ENCODE peak calls at places on chromosomes 5 and 9, in four cellular contexts. U is HCT116, M is neural progenitor cell, N is fibroblast of lung. K is an unnamed sample. For H3K79me2, the result is how much of the 10 kb centered on the place peaks cover.

GRCh38 chr5:55633574-55634203 is 78.4 kb downstream of the SLC38A9 start:
- DNase-seq in U (peak), M (no peak), N (peak), K (peak)

GRCh38 chr5:144207875-144208444 is 37.3 kb downstream of the KCTD16 start:
- DNase-seq in U (no peak), M (peak), N (no peak), K (no peak)

GRCh38 chr5:146451411-146451810 is 4.3 kb downstream of the TCERG1 start:
- DNase-seq in U (no peak), M (no peak), N (no peak), K (no peak)

GRCh38 chr5:187617-188451 is 3.5 kb upstream of the LRRC14B start:
- DNase-seq in U (no peak), M (no peak), N (no peak), K (no peak)

GRCh38 chr5:6592611-6593010 is 40.2 kb downstream of the NSUN2 start:
- DNase-seq in U (no peak), M (no peak), N (no peak), K (no peak)

GRCh38 chr5:31860726-31861432 is 221.9 kb downstream of the PDZD2 start:
- DNase-seq in U (no peak), M (no peak), N (peak), K (peak)

GRCh38 chr9:105063665-105064247 is 135.8 kb upstream of the ABCA1 start:
- DNase-seq in U (no peak), M (no peak), N (peak), K (peak)

GRCh38 chr5:67053229-67053628 is 143.4 kb downstream of the CD180 start:
- DNase-seq in U (no peak), M (peak), N (no peak), K (no peak)

GRCh38 chr5:176850371-176851245 is 40.2 kb downstream of the UNC5A start:
- DNase-seq in U (no peak), M (no peak), N (no peak), K (no peak)

GRCh38 chr9:20506631-20507030 is 115.7 kb downstream of the MLLT3 start:
- DNase-seq in U (no peak), M (no peak), N (no peak), K (no peak)

GRCh38 chr5:134902071-134902801 is 2.7 kb upstream of the PCBD2 start:
- DNase-seq in U (no peak), M (no peak), N (peak), K (peak)

GRCh38 chr9:119218293-119218692 is 150.9 kb downstream of the BRINP1 start:
- DNase-seq in U (no peak), M (no peak), N (no peak), K (no peak)

GRCh38 chr5:53110156-53110555 is 599 bp upstream of the MOCS2 start:
- DNase-seq in U (no peak), M (no peak), N (no peak), K (no peak)

DNA sequence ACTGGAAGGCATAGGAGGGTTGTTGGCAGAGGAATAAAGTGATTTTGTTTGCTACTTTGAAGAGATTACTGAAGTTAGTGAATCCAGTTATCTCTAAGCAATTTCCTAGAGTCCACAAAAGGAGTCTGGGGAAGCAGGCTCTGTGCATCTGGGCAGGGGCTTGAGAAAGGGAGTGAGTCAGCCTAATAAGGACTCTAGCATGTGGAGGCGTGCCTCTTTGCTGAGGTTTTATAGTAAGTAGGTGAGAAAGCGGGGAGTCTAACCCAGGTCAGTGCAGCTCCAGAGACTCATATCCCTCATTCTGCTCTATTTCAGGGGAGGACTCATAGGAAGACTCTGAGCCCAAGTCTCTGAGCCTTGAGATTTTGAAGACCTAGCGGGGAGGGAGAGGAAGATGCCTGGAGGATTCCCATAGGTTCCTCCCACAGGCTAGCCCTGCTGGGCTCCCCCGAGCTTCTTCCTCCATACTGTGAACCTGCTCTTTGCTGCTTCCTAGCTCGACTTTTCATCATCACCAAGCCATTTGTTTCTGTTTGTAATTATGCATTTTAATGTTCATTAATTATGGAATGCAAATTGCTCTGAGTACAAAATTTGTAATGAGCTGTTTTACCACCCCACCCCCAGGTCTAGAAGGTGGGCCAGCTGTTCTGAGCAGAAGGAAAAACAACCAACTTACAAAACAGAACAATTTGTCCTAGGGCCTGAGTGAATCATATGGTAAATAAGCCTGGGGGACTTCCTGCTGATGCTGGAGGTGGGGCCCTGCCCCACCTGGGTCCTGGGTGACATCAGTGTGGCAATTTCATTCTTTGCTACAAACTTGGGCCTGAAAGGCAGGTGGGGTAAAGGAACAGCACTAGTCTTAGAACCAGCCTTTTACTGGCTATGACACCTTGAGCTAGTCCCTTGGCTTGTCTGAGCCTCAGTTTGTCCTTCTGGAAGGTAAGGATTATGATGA is 150.2 kb downstream of the TRIM32 start:
- DNase-seq in U (no peak), M (peak), N (no peak), K (peak)
- H3K9ac ChIP-seq in U (no peak), M (no peak), N (no peak), K (peak)

GRCh38 chr9:77848428-77848827 is 183.2 kb downstream of the GNAQ start:
- DNase-seq in U (no peak), M (peak), N (peak), K (no peak)
- H3K4me2 ChIP-seq in U (no peak), M (no peak), N (no peak), K (no peak)

GRCh38 chr5:151079838-151080619 is 805 bp downstream of the TNIP1 start:
- DNase-seq in U (no peak), M (no peak), N (peak), K (peak)

GRCh38 chr5:151082976-151083651 is 2.3 kb upstream of the TNIP1 start:
- DNase-seq in U (no peak), M (no peak), N (peak), K (peak)

GRCh38 chr5:151082274-151082902 is 1.6 kb upstream of the TNIP1 start:
- DNase-seq in U (no peak), M (peak), N (no peak), K (peak)

GRCh38 chr5:151080620-151081425 is at the start of gene TNIP1:
- DNase-seq in U (peak), M (peak), N (peak), K (peak)

DNA sequence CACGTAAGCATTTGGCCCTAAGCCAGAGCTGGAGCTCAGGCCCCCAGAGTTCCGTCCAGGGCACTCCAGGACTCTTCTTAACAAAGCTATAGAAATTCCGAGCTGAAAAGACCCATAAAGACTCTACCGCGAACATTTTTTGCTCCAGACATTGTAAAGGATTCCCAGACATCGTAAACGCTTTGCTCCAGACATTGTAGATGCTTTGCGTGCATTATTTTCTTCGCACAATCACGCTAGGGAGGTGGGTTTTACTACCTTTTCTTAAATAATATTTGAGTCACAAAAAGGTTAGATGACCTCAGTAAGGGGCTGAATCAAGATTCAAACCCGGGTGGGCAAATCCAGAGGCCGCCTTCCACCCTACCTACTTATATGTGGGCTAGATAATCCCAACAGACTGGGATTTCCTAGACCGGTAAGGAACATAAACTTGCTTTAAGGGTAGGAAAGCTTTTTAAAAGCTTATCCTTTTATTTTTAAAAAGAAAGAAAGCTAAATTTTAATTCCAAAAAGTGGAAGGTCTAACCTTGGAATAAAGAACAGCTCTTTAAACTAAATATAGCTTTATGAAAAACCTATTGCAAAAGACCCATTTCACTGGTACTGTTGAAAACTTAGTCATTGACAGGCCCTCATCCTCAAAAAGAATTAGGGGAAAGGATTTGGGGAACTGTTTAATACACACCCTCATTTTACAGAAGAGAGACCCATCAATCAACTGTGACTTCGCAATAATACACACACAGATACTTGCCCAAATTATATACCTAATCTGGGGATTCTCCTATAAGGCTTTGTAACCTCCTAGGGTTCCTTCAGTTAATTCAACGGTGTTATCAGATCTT is 816 bp upstream of the TNIP1 start:
- DNase-seq in U (no peak), M (no peak), N (no peak), K (peak)
- H3K79me2 ChIP-seq in U (under half), M (under half), N (under half), K (half or more)

DNA sequence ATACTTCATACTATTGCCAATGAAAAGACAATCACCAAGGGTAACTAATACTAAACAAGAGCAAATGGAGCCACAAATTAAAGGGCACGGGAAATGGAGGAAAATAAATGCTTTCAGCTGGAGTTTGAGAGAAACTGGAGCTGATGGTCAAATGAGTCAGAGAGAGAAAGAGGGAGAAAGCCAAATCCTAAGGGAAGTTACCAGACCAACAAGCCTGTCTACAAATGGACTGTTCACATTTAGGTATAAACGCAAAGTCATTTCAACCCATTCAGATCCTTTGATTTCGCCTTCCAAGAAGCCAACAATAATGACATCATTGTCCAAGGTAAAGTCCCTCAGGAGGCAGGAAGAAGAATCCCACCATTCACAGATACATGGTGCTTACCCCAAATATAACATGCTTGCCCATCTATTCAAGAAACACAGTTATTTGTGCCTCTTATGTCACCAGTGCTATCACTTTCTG is 351.8 kb downstream of the RAB3C start:
- DNase-seq in U (no peak), M (no peak), N (peak), K (no peak)
- H3K9ac ChIP-seq in U (no peak), M (no peak), N (no peak), K (no peak)

GRCh38 chr5:40452874-40453624 is 226.7 kb upstream of the PTGER4 start:
- DNase-seq in U (no peak), M (no peak), N (no peak), K (no peak)
- H3K4me2 ChIP-seq in U (no peak), M (no peak), N (no peak), K (no peak)

DNA sequence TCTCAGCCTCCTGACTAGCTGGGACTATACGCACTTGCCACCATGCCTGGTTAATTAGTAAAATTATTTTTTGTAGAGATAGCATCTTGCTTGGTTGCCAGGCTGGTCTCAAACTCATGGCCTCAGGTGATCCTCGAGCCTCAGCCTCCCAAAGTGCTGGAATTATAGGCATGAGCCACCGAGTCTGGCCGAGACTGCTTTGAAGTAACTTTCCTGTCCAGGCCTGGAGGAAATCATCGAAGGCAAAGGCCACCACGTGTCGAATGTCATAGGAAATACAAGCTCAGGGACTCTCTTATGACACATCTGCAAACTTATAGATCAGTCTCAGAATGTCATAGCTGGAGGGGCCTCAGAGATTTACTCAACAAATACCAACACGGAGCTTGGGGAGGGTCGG is 25.1 kb downstream of the RAPGEF1 start:
- DNase-seq in U (no peak), M (no peak), N (no peak), K (no peak)
- H3K79me2 ChIP-seq in U (under half), M (under half), N (under half), K (under half)

DNA sequence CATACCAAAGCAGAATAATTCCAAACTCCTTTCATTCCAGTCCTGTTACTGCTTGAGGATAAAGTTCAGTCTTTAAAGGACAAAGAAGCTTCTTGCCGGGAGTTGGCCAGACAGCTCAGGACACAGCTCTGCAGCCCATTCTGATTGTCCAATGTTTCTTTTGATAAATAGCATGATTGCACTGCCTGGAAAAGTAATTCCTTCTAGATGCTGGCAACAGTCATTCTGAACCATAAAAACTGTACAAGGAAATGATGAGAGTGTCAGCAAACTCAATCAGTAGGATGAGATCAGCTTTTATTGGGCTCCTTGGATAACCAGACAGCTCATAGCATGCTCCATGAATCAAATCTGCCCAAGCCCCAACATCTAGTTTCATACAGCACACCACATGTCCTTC is 219.7 kb upstream of the NREP start:
- DNase-seq in U (no peak), M (no peak), N (peak), K (peak)
- H3K9ac ChIP-seq in U (no peak), M (no peak), N (no peak), K (no peak)

GRCh38 chr9:137410891-137411249 is 12.1 kb downstream of the EXD3 start:
- DNase-seq in U (no peak), M (no peak), N (no peak), K (no peak)
- H3K4me2 ChIP-seq in U (peak), M (no peak), N (no peak), K (no peak)

GRCh38 chr5:172861461-172861860 is 27.4 kb downstream of the ERGIC1 start:
- DNase-seq in U (no peak), M (no peak), N (no peak), K (no peak)
- H3K79me2 ChIP-seq in U (under half), M (under half), N (half or more), K (half or more)

GRCh38 chr5:145365464-145365863 is 469.7 kb downstream of the PRELID2 start:
- DNase-seq in U (no peak), M (no peak), N (peak), K (no peak)

GRCh38 chr5:145362261-145362660 is 472.9 kb downstream of the PRELID2 start:
- DNase-seq in U (no peak), M (no peak), N (peak), K (peak)

GRCh38 chr5:145360936-145361335 is 474.2 kb downstream of the PRELID2 start:
- DNase-seq in U (no peak), M (no peak), N (peak), K (no peak)
- H3K9ac ChIP-seq in U (no peak), M (no peak), N (no peak), K (no peak)